ENCODE peak calls at places on chromosome 2, in six cellular contexts. C is upper lobe of right lung, R is H7, K is brain microvascular endothelial cell, H is cardiac muscle cell, Z is testis. G is an unnamed sample.
A peak's percentile ranks its signal among the peaks of the same experiment; 100 is the strongest.

GRCh38 chr2:112149866-112150435 is 11.8 kb downstream of the FBLN7 start:
- DNase-seq in C (peak; percentile 13), R (peak; percentile 11), K (no peak), H (peak; percentile 3), Z (no peak), G (no peak)

GRCh38 chr2:6368271-6368670 is 497.4 kb downstream of the CMPK2 start:
- DNase-seq in C (no peak), R (no peak), K (peak; percentile 35), H (no peak), Z (no peak), G (peak; percentile 38)

GRCh38 chr2:133422946-133423345 is 145.3 kb downstream of the NCKAP5 start:
- DNase-seq in C (no peak), R (no peak), K (no peak), H (peak; percentile 17), Z (no peak), G (peak; percentile 20)

GRCh38 chr2:168457177-168457905 is 1.3 kb downstream of the CERS6 start:
- DNase-seq in C (no peak), R (no peak), K (no peak), H (no peak), Z (no peak), G (no peak)

GRCh38 chr2:207156451-207157161 is 9.1 kb downstream of the KLF7 start:
- DNase-seq in C (no peak), R (no peak), K (no peak), H (peak; percentile 36), Z (no peak), G (no peak)

GRCh38 chr2:47070155-47070919 is 84.8 kb downstream of the STPG4 start:
- DNase-seq in C (no peak), R (no peak), K (no peak), H (no peak), Z (peak; percentile 66), G (no peak)

GRCh38 chr2:113305146-113305545 is 26.4 kb upstream of the PAX8 start:
- DNase-seq in C (no peak), R (no peak), K (no peak), H (no peak), Z (no peak), G (no peak)

GRCh38 chr2:69387770-69388481 is 899 bp upstream of the GFPT1 start:
- DNase-seq in C (no peak), R (peak; percentile 25), K (no peak), H (no peak), Z (no peak), G (no peak)

GRCh38 chr2:240564191-240564570 is 4.0 kb downstream of the DUSP28 start:
- DNase-seq in C (no peak), R (no peak), K (no peak), H (no peak), Z (peak; percentile 10), G (no peak)

GRCh38 chr2:97713296-97714083 is at the start of gene ZAP70:
- DNase-seq in C (peak; percentile 63), R (peak; percentile 44), K (no peak), H (no peak), Z (no peak), G (no peak)

GRCh38 chr2:159128191-159128590 is 158.3 kb downstream of the WDSUB1 start:
- DNase-seq in C (no peak), R (no peak), K (no peak), H (peak; percentile 52), Z (no peak), G (no peak)

GRCh38 chr2:109377976-109378375 is 235.8 kb downstream of the SEPTIN10 start:
- DNase-seq in C (peak; percentile 46), R (peak; percentile 36), K (no peak), H (no peak), Z (no peak), G (no peak)

GRCh38 chr2:46942143-46942526 is 26.5 kb upstream of the MCFD2 start:
- DNase-seq in C (peak; percentile 81), R (peak; percentile 70), K (no peak), H (peak; percentile 12), Z (peak; percentile 41), G (no peak)

GRCh38 chr2:108349571-108349928 is 28.2 kb upstream of the SULT1C4 start:
- DNase-seq in C (no peak), R (no peak), K (no peak), H (no peak), Z (no peak), G (no peak)

GRCh38 chr2:172972005-172972619 is 103.5 kb upstream of the MAP3K20 start:
- DNase-seq in C (peak; percentile 68), R (peak; percentile 76), K (peak; percentile 42), H (peak; percentile 55), Z (peak; percentile 29), G (no peak)

GRCh38 chr2:162242586-162243304 is 500 bp downstream of the FAP start:
- DNase-seq in C (no peak), R (no peak), K (no peak), H (peak; percentile 91), Z (no peak), G (peak; percentile 68)

GRCh38 chr2:233487748-233488345 is 78.7 kb downstream of the USP40 start:
- DNase-seq in C (no peak), R (no peak), K (no peak), H (no peak), Z (no peak), G (no peak)

GRCh38 chr2:191105082-191105481 is 45.7 kb downstream of the STAT4 start:
- DNase-seq in C (no peak), R (no peak), K (peak; percentile 38), H (peak; percentile 15), Z (no peak), G (no peak)

GRCh38 chr2:3651686-3652516 is 6.1 kb upstream of the ALLC start:
- DNase-seq in C (no peak), R (peak; percentile 95), K (peak; percentile 25), H (peak; percentile 54), Z (peak; percentile 63), G (no peak)

GRCh38 chr2:73284296-73285161 is at the start of gene FBXO41:
- DNase-seq in C (peak; percentile 80), R (peak; percentile 95), K (no peak), H (peak; percentile 55), Z (peak; percentile 59), G (no peak)

GRCh38 chr2:161078211-161078539 is 82.1 kb upstream of the TANK start:
- DNase-seq in C (no peak), R (no peak), K (no peak), H (no peak), Z (no peak), G (no peak)

GRCh38 chr2:161075701-161076100 is 84.5 kb upstream of the TANK start:
- DNase-seq in C (no peak), R (no peak), K (no peak), H (no peak), Z (no peak), G (no peak)

GRCh38 chr2:161076936-161077335 is 83.3 kb upstream of the TANK start:
- DNase-seq in C (no peak), R (no peak), K (no peak), H (no peak), Z (no peak), G (no peak)

GRCh38 chr2:161077367-161078210 is 82.6 kb upstream of the TANK start:
- DNase-seq in C (no peak), R (no peak), K (peak; percentile 24), H (peak; percentile 86), Z (peak; percentile 26), G (no peak)
- H3K4me3 ChIP-seq in C (no peak overlapping the region), R (no peak overlapping the region), K (no peak overlapping the region), H (no peak overlapping the region), Z (no peak overlapping the region), G (no peak overlapping the region)

GRCh38 chr2:129178356-129178755 is 801.1 kb upstream of the RAB6C start:
- DNase-seq in C (no peak), R (no peak), K (no peak), H (peak; percentile 83), Z (no peak), G (no peak)
- H3K27me3 ChIP-seq in C (no peaks in the 10 kb centered on the region), R (no peaks in the 10 kb centered on the region), K (no peaks in the 10 kb centered on the region), H (no peaks in the 10 kb centered on the region), Z (no peaks in the 10 kb centered on the region), G (no peaks in the 10 kb centered on the region)

DNA sequence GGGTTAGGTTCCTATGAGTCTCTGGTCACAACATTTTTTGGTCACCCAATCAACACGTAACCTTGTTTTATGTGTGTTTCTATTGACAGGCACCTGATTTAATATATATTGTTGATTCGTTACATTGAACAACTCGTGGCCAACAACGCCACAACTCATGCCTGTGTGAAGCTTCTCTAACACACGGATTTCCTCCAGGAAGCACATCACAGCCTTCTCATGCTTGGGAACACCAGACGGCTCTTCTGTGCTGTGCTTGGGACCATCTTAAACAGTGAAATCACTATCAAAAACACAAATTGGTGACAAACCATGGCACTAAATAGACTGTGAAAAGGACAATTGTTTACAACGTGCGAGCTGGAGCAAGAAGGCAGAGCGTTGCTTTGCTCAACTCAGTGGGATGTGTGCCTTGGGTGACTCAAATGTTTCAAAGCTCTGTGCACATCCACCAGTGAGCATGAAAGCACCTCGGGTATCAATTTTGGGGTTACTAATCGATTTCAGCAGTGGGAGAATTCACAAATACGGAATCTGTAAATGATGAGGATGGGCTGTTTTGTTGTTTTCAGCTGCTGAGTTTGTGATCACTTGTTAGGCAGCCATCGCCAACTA is 182.4 kb upstream of the ARL4C start:
- DNase-seq in C (no peak), R (no peak), K (no peak), H (peak; percentile 27), Z (no peak), G (no peak)
- H3K4me3 ChIP-seq in C (no peak overlapping the region), R (no peak overlapping the region), K (no peak overlapping the region), H (no peak overlapping the region), Z (no peak overlapping the region), G (peak overlapping the region; percentile 17)

GRCh38 chr2:19365126-19365525 is 6.7 kb upstream of the OSR1 start:
- DNase-seq in C (no peak), R (no peak), K (no peak), H (no peak), Z (no peak), G (no peak)
- H3K27me3 ChIP-seq in C (peaks cover 28% of the 10 kb centered on the region), R (peaks cover 63% of the 10 kb centered on the region), K (no peaks in the 10 kb centered on the region), H (peaks cover 99% of the 10 kb centered on the region), Z (no peaks in the 10 kb centered on the region), G (peaks cover 6% of the 10 kb centered on the region)

GRCh38 chr2:135853401-135853800 is 16.4 kb upstream of the LCT start:
- DNase-seq in C (no peak), R (no peak), K (no peak), H (no peak), Z (no peak), G (no peak)

GRCh38 chr2:135850811-135851668 is 14.1 kb upstream of the LCT start:
- DNase-seq in C (no peak), R (no peak), K (no peak), H (no peak), Z (no peak), G (no peak)

GRCh38 chr2:135845997-135846396 is 9.0 kb upstream of the LCT start:
- DNase-seq in C (no peak), R (no peak), K (no peak), H (no peak), Z (no peak), G (no peak)

GRCh38 chr2:135849087-135849486 is 12.1 kb upstream of the LCT start:
- DNase-seq in C (no peak), R (no peak), K (no peak), H (no peak), Z (no peak), G (no peak)

GRCh38 chr2:135851858-135852257 is 14.9 kb upstream of the LCT start:
- DNase-seq in C (no peak), R (no peak), K (no peak), H (no peak), Z (no peak), G (no peak)
- H3K4me3 ChIP-seq in C (no peak overlapping the region), R (no peak overlapping the region), K (no peak overlapping the region), H (no peak overlapping the region), Z (no peak overlapping the region), G (no peak overlapping the region)